ENCODE peak calls at places on chromosomes 7 and 10, in ten cellular contexts. One of them, this sample, is unnamed. For H3K36me3, the result is how much of the 10 kb centered on the place peaks cover.

GRCh38 chr10:71912431-71912830 is 51.8 kb upstream of the CHST3 start:
- DNase-seq in neural progenitor cell: no peak
- DNase-seq in Peyer's patch: no peak
- DNase-seq in right atrium auricular region: no peak
- DNase-seq in esophagus squamous epithelium: no peak
- DNase-seq in tibial nerve: no peak
- DNase-seq in testis: no peak
- DNase-seq in mammary epithelial cell: no peak
- DNase-seq in GM06990: no peak
- DNase-seq in Panc1: no peak
- DNase-seq in this sample: peak

GRCh38 chr7:103106336-103107070 is 31.6 kb downstream of the ARMC10 start:
- DNase-seq in neural progenitor cell: peak
- DNase-seq in Peyer's patch: no peak
- DNase-seq in right atrium auricular region: no peak
- DNase-seq in esophagus squamous epithelium: no peak
- DNase-seq in tibial nerve: no peak
- DNase-seq in testis: no peak
- DNase-seq in mammary epithelial cell: no peak
- DNase-seq in GM06990: no peak
- DNase-seq in Panc1: no peak
- DNase-seq in this sample: no peak

GRCh38 chr10:113283189-113283588 is 269.7 kb upstream of the HABP2 start:
- DNase-seq in neural progenitor cell: no peak
- DNase-seq in Peyer's patch: no peak
- DNase-seq in right atrium auricular region: no peak
- DNase-seq in esophagus squamous epithelium: no peak
- DNase-seq in tibial nerve: no peak
- DNase-seq in testis: no peak
- DNase-seq in mammary epithelial cell: no peak
- DNase-seq in GM06990: no peak
- DNase-seq in Panc1: no peak
- DNase-seq in this sample: peak

GRCh38 chr7:120819861-120820260 is 38.1 kb downstream of the TSPAN12 start:
- DNase-seq in neural progenitor cell: no peak
- DNase-seq in Peyer's patch: no peak
- DNase-seq in right atrium auricular region: no peak
- DNase-seq in esophagus squamous epithelium: no peak
- DNase-seq in tibial nerve: no peak
- DNase-seq in testis: no peak
- DNase-seq in mammary epithelial cell: no peak
- DNase-seq in GM06990: no peak
- DNase-seq in Panc1: no peak
- DNase-seq in this sample: no peak

GRCh38 chr7:142932386-142933091 is 1.0 kb downstream of the TRPV5 start:
- DNase-seq in neural progenitor cell: no peak
- DNase-seq in Peyer's patch: no peak
- DNase-seq in right atrium auricular region: no peak
- DNase-seq in esophagus squamous epithelium: no peak
- DNase-seq in tibial nerve: no peak
- DNase-seq in testis: no peak
- DNase-seq in mammary epithelial cell: no peak
- DNase-seq in GM06990: no peak
- DNase-seq in Panc1: no peak
- DNase-seq in this sample: peak

GRCh38 chr7:51521649-51522048 is 205.0 kb upstream of the COBL start:
- DNase-seq in neural progenitor cell: no peak
- DNase-seq in Peyer's patch: no peak
- DNase-seq in right atrium auricular region: no peak
- DNase-seq in esophagus squamous epithelium: no peak
- DNase-seq in tibial nerve: no peak
- DNase-seq in testis: no peak
- DNase-seq in mammary epithelial cell: no peak
- DNase-seq in GM06990: no peak
- DNase-seq in Panc1: no peak
- DNase-seq in this sample: no peak

GRCh38 chr10:79488303-79488702 is 24.0 kb upstream of the EIF5AL1 start:
- DNase-seq in neural progenitor cell: no peak
- DNase-seq in Peyer's patch: peak
- DNase-seq in right atrium auricular region: peak
- DNase-seq in esophagus squamous epithelium: no peak
- DNase-seq in tibial nerve: peak
- DNase-seq in testis: peak
- DNase-seq in mammary epithelial cell: peak
- DNase-seq in GM06990: no peak
- DNase-seq in Panc1: no peak
- DNase-seq in this sample: no peak

GRCh38 chr10:91756286-91756685 is 41.9 kb upstream of the TNKS2 start:
- DNase-seq in neural progenitor cell: no peak
- DNase-seq in Peyer's patch: no peak
- DNase-seq in right atrium auricular region: no peak
- DNase-seq in esophagus squamous epithelium: no peak
- DNase-seq in tibial nerve: no peak
- DNase-seq in testis: no peak
- DNase-seq in mammary epithelial cell: no peak
- DNase-seq in GM06990: no peak
- DNase-seq in Panc1: no peak
- DNase-seq in this sample: no peak

GRCh38 chr10:116385994-116386809 is 41.4 kb upstream of the PNLIPRP3 start:
- DNase-seq in neural progenitor cell: peak
- DNase-seq in Peyer's patch: no peak
- DNase-seq in right atrium auricular region: no peak
- DNase-seq in esophagus squamous epithelium: no peak
- DNase-seq in tibial nerve: peak
- DNase-seq in testis: no peak
- DNase-seq in mammary epithelial cell: peak
- DNase-seq in GM06990: no peak
- DNase-seq in Panc1: peak
- DNase-seq in this sample: no peak

GRCh38 chr10:44571701-44572100 is 186.8 kb upstream of the CXCL12 start:
- DNase-seq in neural progenitor cell: no peak
- DNase-seq in Peyer's patch: no peak
- DNase-seq in right atrium auricular region: no peak
- DNase-seq in esophagus squamous epithelium: no peak
- DNase-seq in tibial nerve: no peak
- DNase-seq in testis: no peak
- DNase-seq in mammary epithelial cell: no peak
- DNase-seq in GM06990: no peak
- DNase-seq in Panc1: no peak
- DNase-seq in this sample: no peak

GRCh38 chr10:129764901-129765663 is 199.0 kb downstream of the EBF3 start:
- DNase-seq in neural progenitor cell: no peak
- DNase-seq in Peyer's patch: peak
- DNase-seq in right atrium auricular region: no peak
- DNase-seq in esophagus squamous epithelium: no peak
- DNase-seq in tibial nerve: no peak
- DNase-seq in testis: peak
- DNase-seq in mammary epithelial cell: no peak
- DNase-seq in GM06990: no peak
- DNase-seq in Panc1: no peak
- DNase-seq in this sample: no peak

GRCh38 chr10:33073641-33074410 is 115.8 kb upstream of the ITGB1 start:
- DNase-seq in neural progenitor cell: no peak
- DNase-seq in Peyer's patch: no peak
- DNase-seq in right atrium auricular region: no peak
- DNase-seq in esophagus squamous epithelium: no peak
- DNase-seq in tibial nerve: no peak
- DNase-seq in testis: no peak
- DNase-seq in mammary epithelial cell: no peak
- DNase-seq in GM06990: no peak
- DNase-seq in Panc1: no peak
- DNase-seq in this sample: no peak

GRCh38 chr7:106057962-106058901 is 53.9 kb downstream of the SYPL1 start:
- DNase-seq in neural progenitor cell: peak
- DNase-seq in Peyer's patch: peak
- DNase-seq in right atrium auricular region: no peak
- DNase-seq in esophagus squamous epithelium: peak
- DNase-seq in tibial nerve: no peak
- DNase-seq in testis: peak
- DNase-seq in mammary epithelial cell: peak
- DNase-seq in GM06990: peak
- DNase-seq in Panc1: no peak
- DNase-seq in this sample: peak

GRCh38 chr7:24656608-24657007 is 83.4 kb downstream of the PALS2 start:
- DNase-seq in neural progenitor cell: peak
- DNase-seq in Peyer's patch: no peak
- DNase-seq in right atrium auricular region: no peak
- DNase-seq in esophagus squamous epithelium: no peak
- DNase-seq in tibial nerve: no peak
- DNase-seq in testis: no peak
- DNase-seq in mammary epithelial cell: no peak
- DNase-seq in GM06990: no peak
- DNase-seq in Panc1: no peak
- DNase-seq in this sample: no peak

GRCh38 chr10:33174674-33175073 is 159.8 kb downstream of the NRP1 start:
- DNase-seq in neural progenitor cell: no peak
- DNase-seq in Peyer's patch: no peak
- DNase-seq in right atrium auricular region: no peak
- DNase-seq in esophagus squamous epithelium: no peak
- DNase-seq in tibial nerve: no peak
- DNase-seq in testis: no peak
- DNase-seq in mammary epithelial cell: no peak
- DNase-seq in GM06990: no peak
- DNase-seq in Panc1: no peak
- DNase-seq in this sample: no peak

GRCh38 chr10:79491171-79491835 is 21.0 kb upstream of the EIF5AL1 start:
- DNase-seq in neural progenitor cell: no peak
- DNase-seq in Peyer's patch: no peak
- DNase-seq in right atrium auricular region: peak
- DNase-seq in esophagus squamous epithelium: no peak
- DNase-seq in tibial nerve: no peak
- DNase-seq in testis: no peak
- DNase-seq in mammary epithelial cell: no peak
- DNase-seq in GM06990: no peak
- DNase-seq in Panc1: no peak
- DNase-seq in this sample: peak

GRCh38 chr10:91090761-91091529 is 129.5 kb upstream of the PCGF5 start:
- DNase-seq in neural progenitor cell: no peak
- DNase-seq in Peyer's patch: no peak
- DNase-seq in right atrium auricular region: no peak
- DNase-seq in esophagus squamous epithelium: no peak
- DNase-seq in tibial nerve: no peak
- DNase-seq in testis: no peak
- DNase-seq in mammary epithelial cell: no peak
- DNase-seq in GM06990: no peak
- DNase-seq in Panc1: no peak
- DNase-seq in this sample: no peak

GRCh38 chr7:130560972-130561371 is 69.1 kb downstream of the MEST start:
- DNase-seq in neural progenitor cell: no peak
- DNase-seq in Peyer's patch: no peak
- DNase-seq in right atrium auricular region: no peak
- DNase-seq in esophagus squamous epithelium: no peak
- DNase-seq in tibial nerve: no peak
- DNase-seq in testis: no peak
- DNase-seq in mammary epithelial cell: peak
- DNase-seq in GM06990: peak
- DNase-seq in Panc1: peak
- DNase-seq in this sample: no peak

DNA sequence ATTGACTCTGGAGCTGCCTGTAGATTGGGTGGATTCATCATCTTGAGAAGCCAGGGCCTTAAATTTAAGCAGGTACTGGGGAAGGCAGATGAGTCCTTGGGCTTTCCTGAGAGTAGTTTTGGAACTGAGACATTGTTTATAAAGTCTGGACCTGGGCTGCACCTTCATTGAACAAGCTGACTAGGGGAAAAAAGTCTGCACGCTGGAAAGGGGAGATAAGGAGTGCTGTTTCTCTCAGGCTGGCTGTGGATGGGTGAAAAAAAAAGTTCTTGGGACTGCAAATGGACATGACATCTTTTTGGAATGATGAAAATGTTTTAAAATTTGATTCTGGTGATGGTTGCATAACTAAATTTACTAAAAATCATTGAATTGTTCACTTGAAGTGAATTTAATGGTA is 12.0 kb downstream of the SEC24C start:
- DNase-seq in neural progenitor cell: no peak
- DNase-seq in Peyer's patch: no peak
- DNase-seq in right atrium auricular region: no peak
- DNase-seq in esophagus squamous epithelium: no peak
- DNase-seq in tibial nerve: no peak
- DNase-seq in testis: no peak
- DNase-seq in mammary epithelial cell: no peak
- DNase-seq in GM06990: no peak
- DNase-seq in Panc1: no peak
- DNase-seq in this sample: no peak
- H3K36me3 ChIP-seq in neural progenitor cell: under half
- H3K36me3 ChIP-seq in Peyer's patch: half or more
- H3K36me3 ChIP-seq in right atrium auricular region: half or more
- H3K36me3 ChIP-seq in esophagus squamous epithelium: half or more
- H3K36me3 ChIP-seq in tibial nerve: under half
- H3K36me3 ChIP-seq in testis: under half
- H3K36me3 ChIP-seq in mammary epithelial cell: under half
- H3K36me3 ChIP-seq in GM06990: under half
- H3K36me3 ChIP-seq in Panc1: under half
- H3K36me3 ChIP-seq in this sample: under half

DNA sequence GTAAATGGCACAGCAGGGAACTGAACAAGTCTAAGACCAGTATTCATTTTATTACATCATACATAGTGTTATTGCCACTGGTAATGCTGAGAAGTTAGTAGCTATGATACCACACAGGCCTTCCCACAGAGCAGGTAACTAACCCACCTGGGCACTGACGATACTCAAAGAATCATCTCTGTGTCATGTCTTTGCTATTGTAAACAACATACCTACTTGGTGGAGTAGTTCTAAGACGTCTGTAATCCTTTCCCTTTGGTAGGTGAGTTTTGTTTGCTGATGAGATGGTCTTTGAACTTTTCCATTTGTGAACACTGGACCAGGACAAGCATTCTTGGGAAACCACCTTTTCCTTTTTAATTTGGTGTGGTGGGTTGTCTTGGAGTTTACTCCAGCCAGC is 40.9 kb downstream of the PDSS1 start:
- DNase-seq in neural progenitor cell: no peak
- DNase-seq in Peyer's patch: no peak
- DNase-seq in right atrium auricular region: no peak
- DNase-seq in esophagus squamous epithelium: no peak
- DNase-seq in tibial nerve: no peak
- DNase-seq in testis: no peak
- DNase-seq in mammary epithelial cell: peak
- DNase-seq in GM06990: peak
- DNase-seq in Panc1: no peak
- DNase-seq in this sample: no peak
- H3K36me3 ChIP-seq in neural progenitor cell: under half
- H3K36me3 ChIP-seq in Peyer's patch: under half
- H3K36me3 ChIP-seq in right atrium auricular region: under half
- H3K36me3 ChIP-seq in esophagus squamous epithelium: half or more
- H3K36me3 ChIP-seq in tibial nerve: under half
- H3K36me3 ChIP-seq in testis: under half
- H3K36me3 ChIP-seq in mammary epithelial cell: under half
- H3K36me3 ChIP-seq in GM06990: under half
- H3K36me3 ChIP-seq in Panc1: under half
- H3K36me3 ChIP-seq in this sample: under half

GRCh38 chr10:103620357-103620749 is 126.8 kb downstream of the NEURL1 start:
- DNase-seq in neural progenitor cell: no peak
- DNase-seq in Peyer's patch: no peak
- DNase-seq in right atrium auricular region: no peak
- DNase-seq in esophagus squamous epithelium: no peak
- DNase-seq in tibial nerve: no peak
- DNase-seq in testis: no peak
- DNase-seq in mammary epithelial cell: no peak
- DNase-seq in GM06990: no peak
- DNase-seq in Panc1: no peak
- DNase-seq in this sample: no peak
- H3K36me3 ChIP-seq in neural progenitor cell: under half
- H3K36me3 ChIP-seq in Peyer's patch: half or more
- H3K36me3 ChIP-seq in right atrium auricular region: under half
- H3K36me3 ChIP-seq in esophagus squamous epithelium: half or more
- H3K36me3 ChIP-seq in tibial nerve: under half
- H3K36me3 ChIP-seq in testis: under half
- H3K36me3 ChIP-seq in mammary epithelial cell: under half
- H3K36me3 ChIP-seq in GM06990: half or more
- H3K36me3 ChIP-seq in Panc1: under half
- H3K36me3 ChIP-seq in this sample: under half

GRCh38 chr7:158492372-158492771 is 95.3 kb downstream of the PTPRN2 start:
- DNase-seq in neural progenitor cell: no peak
- DNase-seq in Peyer's patch: no peak
- DNase-seq in right atrium auricular region: no peak
- DNase-seq in esophagus squamous epithelium: no peak
- DNase-seq in tibial nerve: no peak
- DNase-seq in testis: no peak
- DNase-seq in mammary epithelial cell: no peak
- DNase-seq in GM06990: no peak
- DNase-seq in Panc1: no peak
- DNase-seq in this sample: no peak
- H3K36me3 ChIP-seq in neural progenitor cell: under half
- H3K36me3 ChIP-seq in Peyer's patch: under half
- H3K36me3 ChIP-seq in right atrium auricular region: under half
- H3K36me3 ChIP-seq in esophagus squamous epithelium: under half
- H3K36me3 ChIP-seq in tibial nerve: under half
- H3K36me3 ChIP-seq in testis: under half
- H3K36me3 ChIP-seq in mammary epithelial cell: under half
- H3K36me3 ChIP-seq in GM06990: under half
- H3K36me3 ChIP-seq in Panc1: under half
- H3K36me3 ChIP-seq in this sample: under half